ENCODE peak calls at places on chromosome 19, in six cellular contexts. One of them, this sample, is unnamed.
A peak's percentile ranks its signal among the peaks of the same experiment; 100 is the strongest.

GRCh38 chr19:39232708-39233107 is 12.1 kb downstream of the IFNL3 start:
- DNase-seq in kidney tubule cell: no peak
- DNase-seq in nephron progenitor cell: no peak
- DNase-seq in activated CD8-positive, alpha-beta memory T cell treated with anti-CD3 and anti-CD28 coated beads, Interleukin-2, amount 50 U/mL, for 48 hours: no peak
- DNase-seq in NB4: no peak
- DNase-seq in cardiac fibroblast: no peak
- DNase-seq in this sample: no peak

GRCh38 chr19:19053508-19054314 is 10.1 kb upstream of the SLC25A42 start:
- DNase-seq in kidney tubule cell: peak; percentile 58
- DNase-seq in nephron progenitor cell: peak; percentile 84
- DNase-seq in activated CD8-positive, alpha-beta memory T cell treated with anti-CD3 and anti-CD28 coated beads, Interleukin-2, amount 50 U/mL, for 48 hours: peak; percentile 84
- DNase-seq in NB4: peak; percentile 66
- DNase-seq in cardiac fibroblast: peak; percentile 58
- DNase-seq in this sample: peak; percentile 39

GRCh38 chr19:47005873-47006272 is 13.8 kb upstream of the NPAS1 start:
- DNase-seq in kidney tubule cell: no peak
- DNase-seq in nephron progenitor cell: no peak
- DNase-seq in activated CD8-positive, alpha-beta memory T cell treated with anti-CD3 and anti-CD28 coated beads, Interleukin-2, amount 50 U/mL, for 48 hours: no peak
- DNase-seq in NB4: peak; percentile 73
- DNase-seq in cardiac fibroblast: no peak
- DNase-seq in this sample: no peak

GRCh38 chr19:10006335-10006708 is 4.0 kb downstream of the COL5A3 start:
- DNase-seq in kidney tubule cell: no peak
- DNase-seq in nephron progenitor cell: no peak
- DNase-seq in activated CD8-positive, alpha-beta memory T cell treated with anti-CD3 and anti-CD28 coated beads, Interleukin-2, amount 50 U/mL, for 48 hours: no peak
- DNase-seq in NB4: no peak
- DNase-seq in cardiac fibroblast: peak; percentile 82
- DNase-seq in this sample: no peak

GRCh38 chr19:16463991-16464575 is 7.7 kb downstream of the EPS15L1 start:
- DNase-seq in kidney tubule cell: no peak
- DNase-seq in nephron progenitor cell: no peak
- DNase-seq in activated CD8-positive, alpha-beta memory T cell treated with anti-CD3 and anti-CD28 coated beads, Interleukin-2, amount 50 U/mL, for 48 hours: no peak
- DNase-seq in NB4: no peak
- DNase-seq in cardiac fibroblast: no peak
- DNase-seq in this sample: no peak

GRCh38 chr19:47183579-47183978 is 47.4 kb downstream of the BBC3 start:
- DNase-seq in kidney tubule cell: no peak
- DNase-seq in nephron progenitor cell: no peak
- DNase-seq in activated CD8-positive, alpha-beta memory T cell treated with anti-CD3 and anti-CD28 coated beads, Interleukin-2, amount 50 U/mL, for 48 hours: no peak
- DNase-seq in NB4: no peak
- DNase-seq in cardiac fibroblast: no peak
- DNase-seq in this sample: no peak

GRCh38 chr19:5828661-5829566 is 10.6 kb downstream of the FUT6 start:
- DNase-seq in kidney tubule cell: no peak
- DNase-seq in nephron progenitor cell: peak; percentile 92
- DNase-seq in activated CD8-positive, alpha-beta memory T cell treated with anti-CD3 and anti-CD28 coated beads, Interleukin-2, amount 50 U/mL, for 48 hours: peak; percentile 75
- DNase-seq in NB4: peak; percentile 64
- DNase-seq in cardiac fibroblast: no peak
- DNase-seq in this sample: no peak

GRCh38 chr19:5719274-5719960 is 529 bp downstream of the LONP1 start:
- DNase-seq in kidney tubule cell: peak; percentile 24
- DNase-seq in nephron progenitor cell: no peak
- DNase-seq in activated CD8-positive, alpha-beta memory T cell treated with anti-CD3 and anti-CD28 coated beads, Interleukin-2, amount 50 U/mL, for 48 hours: peak; percentile 73
- DNase-seq in NB4: peak; percentile 38
- DNase-seq in cardiac fibroblast: peak; percentile 26
- DNase-seq in this sample: peak; percentile 18

GRCh38 chr19:30371157-30371845 is 883 bp upstream of the ZNF536 start:
- DNase-seq in kidney tubule cell: no peak
- DNase-seq in nephron progenitor cell: no peak
- DNase-seq in activated CD8-positive, alpha-beta memory T cell treated with anti-CD3 and anti-CD28 coated beads, Interleukin-2, amount 50 U/mL, for 48 hours: no peak
- DNase-seq in NB4: no peak
- DNase-seq in cardiac fibroblast: no peak
- DNase-seq in this sample: no peak

GRCh38 chr19:19388568-19389555 is 16.6 kb upstream of the GATAD2A start:
- DNase-seq in kidney tubule cell: no peak
- DNase-seq in nephron progenitor cell: no peak
- DNase-seq in activated CD8-positive, alpha-beta memory T cell treated with anti-CD3 and anti-CD28 coated beads, Interleukin-2, amount 50 U/mL, for 48 hours: no peak
- DNase-seq in NB4: peak; percentile 61
- DNase-seq in cardiac fibroblast: no peak
- DNase-seq in this sample: no peak

GRCh38 chr19:37309834-37310575 is 60.9 kb upstream of the ZNF527 start:
- DNase-seq in kidney tubule cell: no peak
- DNase-seq in nephron progenitor cell: no peak
- DNase-seq in activated CD8-positive, alpha-beta memory T cell treated with anti-CD3 and anti-CD28 coated beads, Interleukin-2, amount 50 U/mL, for 48 hours: no peak
- DNase-seq in NB4: peak; percentile 33
- DNase-seq in cardiac fibroblast: no peak
- DNase-seq in this sample: no peak

GRCh38 chr19:50794778-50795664 is 4.8 kb downstream of the ACP4 start:
- DNase-seq in kidney tubule cell: no peak
- DNase-seq in nephron progenitor cell: no peak
- DNase-seq in activated CD8-positive, alpha-beta memory T cell treated with anti-CD3 and anti-CD28 coated beads, Interleukin-2, amount 50 U/mL, for 48 hours: peak; percentile 85
- DNase-seq in NB4: peak; percentile 80
- DNase-seq in cardiac fibroblast: no peak
- DNase-seq in this sample: no peak

GRCh38 chr19:29510701-29511265 is 15.0 kb upstream of the VSTM2B start:
- DNase-seq in kidney tubule cell: no peak
- DNase-seq in nephron progenitor cell: peak; percentile 28
- DNase-seq in activated CD8-positive, alpha-beta memory T cell treated with anti-CD3 and anti-CD28 coated beads, Interleukin-2, amount 50 U/mL, for 48 hours: no peak
- DNase-seq in NB4: no peak
- DNase-seq in cardiac fibroblast: no peak
- DNase-seq in this sample: no peak

GRCh38 chr19:44891016-44891882 is at the start of gene TOMM40:
- DNase-seq in kidney tubule cell: no peak
- DNase-seq in nephron progenitor cell: peak; percentile 100
- DNase-seq in activated CD8-positive, alpha-beta memory T cell treated with anti-CD3 and anti-CD28 coated beads, Interleukin-2, amount 50 U/mL, for 48 hours: peak; percentile 99
- DNase-seq in NB4: peak; percentile 98
- DNase-seq in cardiac fibroblast: peak; percentile 100
- DNase-seq in this sample: peak; percentile 99

GRCh38 chr19:41887711-41888382 is 4.9 kb downstream of the ARHGEF1 start:
- DNase-seq in kidney tubule cell: peak; percentile 93
- DNase-seq in nephron progenitor cell: peak; percentile 35
- DNase-seq in activated CD8-positive, alpha-beta memory T cell treated with anti-CD3 and anti-CD28 coated beads, Interleukin-2, amount 50 U/mL, for 48 hours: peak; percentile 89
- DNase-seq in NB4: peak; percentile 28
- DNase-seq in cardiac fibroblast: peak; percentile 58
- DNase-seq in this sample: peak; percentile 82

GRCh38 chr19:44704982-44705381 is 6.0 kb downstream of the CEACAM16 start:
- DNase-seq in kidney tubule cell: no peak
- DNase-seq in nephron progenitor cell: no peak
- DNase-seq in activated CD8-positive, alpha-beta memory T cell treated with anti-CD3 and anti-CD28 coated beads, Interleukin-2, amount 50 U/mL, for 48 hours: no peak
- DNase-seq in NB4: no peak
- DNase-seq in cardiac fibroblast: no peak
- DNase-seq in this sample: no peak

GRCh38 chr19:14089412-14089661 is 1.2 kb downstream of the SAMD1 start:
- DNase-seq in kidney tubule cell: no peak
- DNase-seq in nephron progenitor cell: no peak
- DNase-seq in activated CD8-positive, alpha-beta memory T cell treated with anti-CD3 and anti-CD28 coated beads, Interleukin-2, amount 50 U/mL, for 48 hours: no peak
- DNase-seq in NB4: peak; percentile 38
- DNase-seq in cardiac fibroblast: peak; percentile 40
- DNase-seq in this sample: no peak

GRCh38 chr19:56866563-56866962 is 26.0 kb upstream of the PEG3 start:
- DNase-seq in kidney tubule cell: no peak
- DNase-seq in nephron progenitor cell: no peak
- DNase-seq in activated CD8-positive, alpha-beta memory T cell treated with anti-CD3 and anti-CD28 coated beads, Interleukin-2, amount 50 U/mL, for 48 hours: no peak
- DNase-seq in NB4: no peak
- DNase-seq in cardiac fibroblast: no peak
- DNase-seq in this sample: no peak

This sample was measured in renal cortical epithelial cell.